ENCODE peak calls at places on chromosomes 12 and 14, in six cellular contexts. One of them, this sample, is unnamed.

GRCh38 chr12:120903382-120903817 is 758 bp downstream of the SPPL3 start:
- DNase-seq in kidney: peak; percentile 90
- DNase-seq in heart right ventricle: peak; percentile 64
- DNase-seq in uterus: peak; percentile 38
- DNase-seq in neural progenitor cell: no peak
- DNase-seq in CD4-positive, CD25-positive, alpha-beta regulatory T cell: peak; percentile 72
- DNase-seq in this sample: peak; percentile 73

GRCh38 chr14:58955294-58955821 is 233.1 kb upstream of the DAAM1 start:
- DNase-seq in kidney: no peak
- DNase-seq in heart right ventricle: no peak
- DNase-seq in uterus: no peak
- DNase-seq in neural progenitor cell: peak; percentile 28
- DNase-seq in CD4-positive, CD25-positive, alpha-beta regulatory T cell: no peak
- DNase-seq in this sample: no peak

GRCh38 chr12:102067574-102068258 is 5.9 kb upstream of the WASHC3 start:
- DNase-seq in kidney: no peak
- DNase-seq in heart right ventricle: no peak
- DNase-seq in uterus: no peak
- DNase-seq in neural progenitor cell: no peak
- DNase-seq in CD4-positive, CD25-positive, alpha-beta regulatory T cell: no peak
- DNase-seq in this sample: no peak

GRCh38 chr14:74510955-74511354 is 17.4 kb downstream of the ISCA2 start:
- DNase-seq in kidney: peak; percentile 45
- DNase-seq in heart right ventricle: no peak
- DNase-seq in uterus: no peak
- DNase-seq in neural progenitor cell: no peak
- DNase-seq in CD4-positive, CD25-positive, alpha-beta regulatory T cell: no peak
- DNase-seq in this sample: no peak

GRCh38 chr14:55974046-55974582 is 144.1 kb upstream of the PELI2 start:
- DNase-seq in kidney: no peak
- DNase-seq in heart right ventricle: no peak
- DNase-seq in uterus: no peak
- DNase-seq in neural progenitor cell: no peak
- DNase-seq in CD4-positive, CD25-positive, alpha-beta regulatory T cell: no peak
- DNase-seq in this sample: no peak

GRCh38 chr12:46590991-46591703 is 218.6 kb upstream of the SLC38A2 start:
- DNase-seq in kidney: no peak
- DNase-seq in heart right ventricle: no peak
- DNase-seq in uterus: no peak
- DNase-seq in neural progenitor cell: no peak
- DNase-seq in CD4-positive, CD25-positive, alpha-beta regulatory T cell: no peak
- DNase-seq in this sample: no peak

GRCh38 chr12:132021965-132022364 is 72.2 kb downstream of the EP400 start:
- DNase-seq in kidney: no peak
- DNase-seq in heart right ventricle: no peak
- DNase-seq in uterus: no peak
- DNase-seq in neural progenitor cell: no peak
- DNase-seq in CD4-positive, CD25-positive, alpha-beta regulatory T cell: no peak
- DNase-seq in this sample: no peak

GRCh38 chr12:67069451-67070306 is 199.5 kb upstream of the CAND1 start:
- DNase-seq in kidney: peak; percentile 77
- DNase-seq in heart right ventricle: no peak
- DNase-seq in uterus: peak; percentile 18
- DNase-seq in neural progenitor cell: peak; percentile 87
- DNase-seq in CD4-positive, CD25-positive, alpha-beta regulatory T cell: peak; percentile 36
- DNase-seq in this sample: no peak

GRCh38 chr12:8950287-8950574 is 786 bp upstream of the M6PR start:
- DNase-seq in kidney: no peak
- DNase-seq in heart right ventricle: no peak
- DNase-seq in uterus: no peak
- DNase-seq in neural progenitor cell: no peak
- DNase-seq in CD4-positive, CD25-positive, alpha-beta regulatory T cell: no peak
- DNase-seq in this sample: no peak

GRCh38 chr12:101793401-101793800 is 37.4 kb downstream of the GNPTAB start:
- DNase-seq in kidney: no peak
- DNase-seq in heart right ventricle: no peak
- DNase-seq in uterus: no peak
- DNase-seq in neural progenitor cell: no peak
- DNase-seq in CD4-positive, CD25-positive, alpha-beta regulatory T cell: peak; percentile 49
- DNase-seq in this sample: no peak

GRCh38 chr14:36738269-36738668 is 76.6 kb downstream of the PAX9 start:
- DNase-seq in kidney: no peak
- DNase-seq in heart right ventricle: no peak
- DNase-seq in uterus: no peak
- DNase-seq in neural progenitor cell: no peak
- DNase-seq in CD4-positive, CD25-positive, alpha-beta regulatory T cell: no peak
- DNase-seq in this sample: no peak
- H3K4me3 ChIP-seq in kidney: no peak overlapping the region
- H3K4me3 ChIP-seq in heart right ventricle: no peak overlapping the region
- H3K4me3 ChIP-seq in uterus: no peak overlapping the region
- H3K4me3 ChIP-seq in neural progenitor cell: no peak overlapping the region
- H3K4me3 ChIP-seq in CD4-positive, CD25-positive, alpha-beta regulatory T cell: no peak overlapping the region
- H3K4me3 ChIP-seq in this sample: no peak overlapping the region

GRCh38 chr12:53388932-53389331 is 9.0 kb downstream of the SP1 start:
- DNase-seq in kidney: no peak
- DNase-seq in heart right ventricle: no peak
- DNase-seq in uterus: no peak
- DNase-seq in neural progenitor cell: no peak
- DNase-seq in CD4-positive, CD25-positive, alpha-beta regulatory T cell: no peak
- DNase-seq in this sample: no peak

GRCh38 chr12:53389702-53390101 is 9.7 kb downstream of the SP1 start:
- DNase-seq in kidney: no peak
- DNase-seq in heart right ventricle: no peak
- DNase-seq in uterus: peak; percentile 20
- DNase-seq in neural progenitor cell: no peak
- DNase-seq in CD4-positive, CD25-positive, alpha-beta regulatory T cell: no peak
- DNase-seq in this sample: no peak

DNA sequence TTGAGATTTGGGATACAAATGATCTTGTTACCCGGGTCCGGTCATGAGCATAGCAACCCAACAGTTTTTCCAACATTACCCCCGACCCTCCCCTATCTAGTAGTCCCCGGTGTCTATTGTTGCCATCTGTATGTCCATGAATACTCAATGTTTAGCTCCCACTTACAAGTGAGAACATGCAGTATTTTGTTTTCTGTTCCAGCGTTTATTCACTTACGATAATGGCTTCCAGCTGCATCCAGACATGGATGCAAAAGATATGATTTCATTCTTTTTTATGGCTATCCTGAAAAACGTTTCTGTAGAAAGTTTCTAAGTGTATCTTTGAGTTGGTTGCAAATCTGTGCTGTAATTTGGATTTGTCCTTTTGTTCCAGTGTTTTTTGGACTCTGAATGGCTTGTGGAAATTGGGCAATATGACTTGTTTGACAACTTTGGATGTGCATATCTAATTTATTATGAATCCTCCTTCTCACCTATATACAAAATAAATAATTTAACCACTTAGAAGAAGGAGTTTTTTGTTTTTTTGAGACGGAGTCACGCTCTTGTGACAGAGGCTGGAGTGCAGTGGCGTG is 11.8 kb downstream of the SP1 start:
- DNase-seq in kidney: no peak
- DNase-seq in heart right ventricle: no peak
- DNase-seq in uterus: peak; percentile 12
- DNase-seq in neural progenitor cell: no peak
- DNase-seq in CD4-positive, CD25-positive, alpha-beta regulatory T cell: no peak
- DNase-seq in this sample: no peak
- H3K4me1 ChIP-seq in kidney: peaks cover 8% of the 10 kb centered on the region
- H3K4me1 ChIP-seq in heart right ventricle: no peaks in the 10 kb centered on the region
- H3K4me1 ChIP-seq in uterus: no peaks in the 10 kb centered on the region
- H3K4me1 ChIP-seq in neural progenitor cell: peaks cover 9% of the 10 kb centered on the region
- H3K4me1 ChIP-seq in CD4-positive, CD25-positive, alpha-beta regulatory T cell: peaks cover 43% of the 10 kb centered on the region
- H3K4me1 ChIP-seq in this sample: peaks cover 16% of the 10 kb centered on the region

GRCh38 chr12:6199211-6199530 is 1.0 kb upstream of the CD9 start:
- DNase-seq in kidney: no peak
- DNase-seq in heart right ventricle: no peak
- DNase-seq in uterus: no peak
- DNase-seq in neural progenitor cell: no peak
- DNase-seq in CD4-positive, CD25-positive, alpha-beta regulatory T cell: no peak
- DNase-seq in this sample: no peak
- H3K4me3 ChIP-seq in kidney: peak overlapping the region; percentile 56
- H3K4me3 ChIP-seq in heart right ventricle: no peak overlapping the region
- H3K4me3 ChIP-seq in uterus: peak overlapping the region; percentile 88
- H3K4me3 ChIP-seq in neural progenitor cell: peak overlapping the region; percentile 65
- H3K4me3 ChIP-seq in CD4-positive, CD25-positive, alpha-beta regulatory T cell: no peak overlapping the region
- H3K4me3 ChIP-seq in this sample: no peak overlapping the region

GRCh38 chr12:59317598-59317997 is 278.2 kb upstream of the SLC16A7 start:
- DNase-seq in kidney: no peak
- DNase-seq in heart right ventricle: no peak
- DNase-seq in uterus: no peak
- DNase-seq in neural progenitor cell: no peak
- DNase-seq in CD4-positive, CD25-positive, alpha-beta regulatory T cell: no peak
- DNase-seq in this sample: no peak

GRCh38 chr12:59321278-59321677 is 274.6 kb upstream of the SLC16A7 start:
- DNase-seq in kidney: no peak
- DNase-seq in heart right ventricle: no peak
- DNase-seq in uterus: no peak
- DNase-seq in neural progenitor cell: no peak
- DNase-seq in CD4-positive, CD25-positive, alpha-beta regulatory T cell: no peak
- DNase-seq in this sample: no peak

GRCh38 chr12:59318940-59319339 is 276.9 kb upstream of the SLC16A7 start:
- DNase-seq in kidney: no peak
- DNase-seq in heart right ventricle: no peak
- DNase-seq in uterus: no peak
- DNase-seq in neural progenitor cell: no peak
- DNase-seq in CD4-positive, CD25-positive, alpha-beta regulatory T cell: no peak
- DNase-seq in this sample: no peak

GRCh38 chr12:59322473-59322872 is 273.4 kb upstream of the SLC16A7 start:
- DNase-seq in kidney: no peak
- DNase-seq in heart right ventricle: no peak
- DNase-seq in uterus: no peak
- DNase-seq in neural progenitor cell: no peak
- DNase-seq in CD4-positive, CD25-positive, alpha-beta regulatory T cell: no peak
- DNase-seq in this sample: no peak

DNA sequence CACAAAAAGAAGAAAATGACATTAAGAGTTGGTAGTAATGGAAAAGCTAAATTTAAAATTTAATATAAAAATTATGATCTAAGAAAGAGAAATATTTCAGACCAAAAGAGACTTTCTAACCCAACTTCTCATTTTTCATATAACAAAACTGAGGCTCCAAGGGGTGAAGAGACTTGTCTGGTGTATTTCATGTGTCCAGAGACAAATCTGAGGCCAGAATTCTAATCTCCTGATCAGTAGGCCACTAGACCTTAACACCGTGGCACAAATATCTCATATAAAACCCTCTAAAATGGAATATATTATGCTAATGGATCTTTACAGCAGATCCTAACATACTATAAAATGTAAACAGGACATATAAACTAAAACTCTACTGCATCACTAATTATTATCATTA is 275.7 kb upstream of the SLC16A7 start:
- DNase-seq in kidney: no peak
- DNase-seq in heart right ventricle: no peak
- DNase-seq in uterus: no peak
- DNase-seq in neural progenitor cell: no peak
- DNase-seq in CD4-positive, CD25-positive, alpha-beta regulatory T cell: no peak
- DNase-seq in this sample: no peak
- H3K4me1 ChIP-seq in kidney: no peaks in the 10 kb centered on the region
- H3K4me1 ChIP-seq in heart right ventricle: no peaks in the 10 kb centered on the region
- H3K4me1 ChIP-seq in uterus: no peaks in the 10 kb centered on the region
- H3K4me1 ChIP-seq in neural progenitor cell: peaks cover 5% of the 10 kb centered on the region
- H3K4me1 ChIP-seq in CD4-positive, CD25-positive, alpha-beta regulatory T cell: no peaks in the 10 kb centered on the region
- H3K4me1 ChIP-seq in this sample: no peaks in the 10 kb centered on the region

DNA sequence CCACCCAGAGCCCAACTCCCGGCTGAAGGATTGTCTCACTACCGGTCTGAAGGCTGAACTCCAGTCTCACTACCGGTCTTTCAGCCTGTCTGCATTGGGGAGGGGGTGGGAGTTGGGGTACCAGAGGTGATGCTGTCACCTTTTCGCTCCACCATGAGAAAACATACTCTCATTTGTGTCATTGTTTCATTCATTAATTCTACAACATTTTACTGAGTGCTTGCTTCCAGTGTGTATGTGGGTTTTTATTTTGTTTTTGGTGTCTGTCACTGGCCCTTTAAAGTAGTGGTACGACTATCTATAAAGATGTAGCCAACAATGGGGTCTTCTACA is 524 bp upstream of the CDK4 start:
- DNase-seq in kidney: no peak
- DNase-seq in heart right ventricle: no peak
- DNase-seq in uterus: no peak
- DNase-seq in neural progenitor cell: no peak
- DNase-seq in CD4-positive, CD25-positive, alpha-beta regulatory T cell: no peak
- DNase-seq in this sample: no peak
- H3K4me3 ChIP-seq in kidney: peak overlapping the region; percentile 53
- H3K4me3 ChIP-seq in heart right ventricle: no peak overlapping the region
- H3K4me3 ChIP-seq in uterus: peak overlapping the region; percentile 92
- H3K4me3 ChIP-seq in neural progenitor cell: peak overlapping the region; percentile 28
- H3K4me3 ChIP-seq in CD4-positive, CD25-positive, alpha-beta regulatory T cell: peak overlapping the region; percentile 69
- H3K4me3 ChIP-seq in this sample: peak overlapping the region; percentile 3

This sample was measured in effector memory CD4-positive, alpha-beta T cell.